ENCODE peak calls at places on chromosomes 2 and 18, in four cellular contexts. V is GM12878, J is HL-60, L is K562. U is an unnamed sample.

GRCh38 chr18:30254331-30254730 is 788.2 kb downstream of the DSC3 start:
- DNase-seq in V (no peak), J (no peak), L (no peak), U (no peak)

GRCh38 chr18:70456376-70456775 is 167.5 kb downstream of the SOCS6 start:
- DNase-seq in V (no peak), J (no peak), L (no peak), U (no peak)

GRCh38 chr18:25604231-25604908 is 252.4 kb upstream of the ZNF521 start:
- DNase-seq in V (no peak), J (no peak), L (no peak), U (no peak)

GRCh38 chr2:139209586-139209985 is 429.4 kb upstream of the NXPH2 start:
- DNase-seq in V (no peak), J (no peak), L (no peak), U (no peak)

GRCh38 chr2:77977486-77978063 is 455.4 kb upstream of the LRRTM4 start:
- DNase-seq in V (no peak), J (no peak), L (no peak), U (no peak)

GRCh38 chr2:237326250-237327171 is 87.5 kb downstream of the COL6A3 start:
- DNase-seq in V (no peak), J (no peak), L (no peak), U (no peak)

GRCh38 chr18:37962316-37962966 is 396.8 kb upstream of the CELF4 start:
- DNase-seq in V (no peak), J (no peak), L (no peak), U (no peak)

GRCh38 chr18:61496374-61496773 is 163.1 kb downstream of the CDH20 start:
- DNase-seq in V (no peak), J (no peak), L (no peak), U (no peak)

GRCh38 chr18:75209129-75209951 is at the start of gene PTGR3:
- DNase-seq in V (peak), J (peak), L (peak), U (peak)

DNA sequence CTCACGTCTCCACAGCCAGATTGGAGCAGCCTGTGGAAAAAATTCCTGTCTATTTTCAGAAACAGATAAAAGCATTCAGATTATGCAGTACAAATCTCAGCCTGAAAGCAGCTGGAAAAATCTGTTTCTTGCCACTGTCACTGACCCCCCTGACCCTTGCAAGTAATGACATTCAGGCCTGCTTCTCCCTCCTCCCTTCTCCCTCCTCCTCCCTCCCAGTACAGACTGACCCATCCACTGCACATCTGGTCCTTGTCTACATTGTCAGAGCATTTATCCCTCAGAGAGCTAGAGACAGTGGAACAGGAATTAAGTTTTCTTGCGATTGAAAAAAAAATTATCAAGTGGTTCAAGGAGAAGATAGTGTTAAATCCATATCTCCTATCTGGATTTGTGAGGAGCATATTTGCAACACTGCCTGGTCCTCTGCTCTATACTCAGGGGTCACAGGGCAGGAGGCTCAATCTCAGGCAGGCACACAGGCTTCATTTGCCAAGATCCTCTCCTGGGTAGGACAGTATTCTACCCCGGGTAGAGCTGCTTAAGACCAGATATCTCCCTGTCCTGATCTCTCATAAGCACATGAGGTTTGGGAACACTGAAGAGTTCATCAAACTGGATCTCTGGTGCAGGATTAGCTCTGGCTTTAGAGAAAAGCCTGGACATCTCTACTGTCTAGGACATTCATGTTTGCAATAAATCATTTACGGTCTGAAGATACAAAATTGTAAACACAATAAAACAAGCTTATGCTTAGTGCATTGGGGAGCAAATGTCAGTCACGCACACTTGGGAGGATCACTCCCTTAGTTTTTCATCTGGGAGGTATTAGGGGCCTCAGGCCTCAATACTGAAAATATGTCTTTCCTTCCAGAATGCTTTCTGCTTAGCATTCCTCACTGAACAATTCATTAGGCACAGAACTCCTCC is 34.4 kb upstream of the LCLAT1 start:
- DNase-seq in V (no peak), J (no peak), L (no peak), U (no peak)
- TF ChIP-seq SPI1 in V (no peak), J (no peak), L (no peak), U (no peak)

GRCh38 chr2:142989276-142990204 is 112.1 kb downstream of the KYNU start:
- DNase-seq in V (no peak), J (no peak), L (no peak), U (no peak)
- TF ChIP-seq SPI1 in V (peak), J (peak), L (no peak), U (peak)

GRCh38 chr18:72376256-72376655 is 167.9 kb downstream of the CBLN2 start:
- DNase-seq in V (no peak), J (no peak), L (no peak), U (no peak)

GRCh38 chr18:72375628-72376027 is 168.5 kb downstream of the CBLN2 start:
- DNase-seq in V (no peak), J (no peak), L (no peak), U (no peak)
- TF ChIP-seq SPI1 in V (no peak), J (no peak), L (no peak), U (no peak)

GRCh38 chr2:128313076-128313836 is 5.4 kb downstream of the HS6ST1 start:
- DNase-seq in V (no peak), J (no peak), L (peak), U (no peak)
- TF ChIP-seq SPI1 in V (no peak), J (no peak), L (no peak), U (no peak)

DNA sequence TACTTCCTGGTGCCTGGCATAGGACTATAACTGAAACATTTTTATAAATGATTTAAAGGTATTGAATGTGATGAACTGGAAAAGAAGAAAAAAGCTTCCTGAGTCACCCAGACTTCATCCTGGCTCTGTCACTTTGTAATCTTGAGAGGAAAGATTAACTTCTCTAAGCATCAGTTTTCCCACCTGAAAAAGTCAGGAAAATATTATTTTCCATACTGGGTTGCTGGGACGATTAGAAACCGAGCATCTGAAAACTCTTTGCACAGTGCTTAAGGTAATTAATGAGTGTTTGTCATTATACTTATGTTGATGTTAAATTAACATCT is 71.8 kb downstream of the FMNL2 start:
- DNase-seq in V (no peak), J (no peak), L (no peak), U (no peak)
- TF ChIP-seq SPI1 in V (no peak), J (no peak), L (no peak), U (no peak)

GRCh38 chr18:306608-307255 is 38.9 kb upstream of the THOC1 start:
- DNase-seq in V (no peak), J (no peak), L (no peak), U (no peak)

GRCh38 chr18:302097-302496 is 34.2 kb upstream of the THOC1 start:
- DNase-seq in V (no peak), J (no peak), L (no peak), U (no peak)

GRCh38 chr18:303578-303977 is 35.7 kb upstream of the THOC1 start:
- DNase-seq in V (no peak), J (no peak), L (no peak), U (no peak)

GRCh38 chr18:303011-303410 is 35.2 kb upstream of the THOC1 start:
- DNase-seq in V (no peak), J (no peak), L (no peak), U (no peak)

DNA sequence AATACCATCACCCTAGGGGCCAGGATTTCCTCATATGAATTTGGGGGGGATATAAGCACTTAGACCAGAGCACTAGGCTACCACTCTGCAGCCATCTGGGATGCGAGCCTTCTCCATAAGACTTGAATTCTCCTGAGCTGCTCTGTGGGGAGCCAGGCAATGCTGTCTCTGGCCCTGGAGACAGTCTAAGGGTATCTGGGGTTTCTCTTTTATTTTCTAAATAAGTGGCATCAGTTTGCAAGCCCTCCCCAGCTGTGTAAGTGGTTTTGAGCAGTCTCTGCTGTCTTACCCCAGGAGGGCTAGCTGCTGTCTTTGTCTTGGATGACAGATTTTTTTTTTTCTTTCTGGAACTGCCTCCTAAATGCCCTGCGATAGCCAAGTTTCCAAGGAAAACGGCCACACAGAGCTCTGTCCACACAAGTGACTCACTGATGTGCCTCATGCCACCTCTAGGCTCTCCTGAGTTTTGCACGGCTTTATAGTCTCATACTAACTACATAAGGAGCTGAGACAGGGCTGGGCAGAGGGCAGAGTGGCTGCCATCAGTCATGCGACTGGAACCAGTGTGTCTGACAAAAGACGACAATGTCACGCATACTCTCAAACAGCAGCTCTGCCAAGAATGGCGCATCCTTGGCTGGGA is 37.2 kb upstream of the THOC1 start:
- DNase-seq in V (no peak), J (no peak), L (no peak), U (no peak)
- TF ChIP-seq SPI1 in V (no peak), J (no peak), L (no peak), U (no peak)

GRCh38 chr18:34707670-34708069 is 2.4 kb upstream of the DTNA start:
- DNase-seq in V (no peak), J (no peak), L (no peak), U (no peak)
- TF ChIP-seq SPI1 in V (no peak), J (no peak), L (no peak), U (no peak)

U was measured in GM12891.